ENCODE peak calls at places on chromosomes 4 and X, in ten cellular contexts. V is esophagus squamous epithelium, K is IMR-90, F is uterus, S is heart left ventricle, T is A549, G is lower leg skin, B is GM12892, Z is endothelial cell of umbilical vein, Q is NB4. J is an unnamed sample.

GRCh38 chr4:53747401-53747800 is 156.1 kb upstream of the LNX1 start:
- DNase-seq in Z (no peak), K (no peak), S (no peak), V (no peak), T (no peak), Q (no peak), F (no peak), G (no peak), B (no peak), J (no peak)

GRCh38 chr4:110639207-110640092 is 16.6 kb upstream of the PITX2 start:
- DNase-seq in V (no peak), G (no peak), B (no peak), K (no peak), Q (no peak), T (no peak), F (no peak), S (no peak), Z (no peak), J (no peak)

GRCh38 chr4:69830529-69831269 is 29.2 kb downstream of the SULT1E1 start:
- DNase-seq in B (no peak), G (no peak), T (peak; percentile 18), Z (peak; percentile 64), F (no peak), V (no peak), Q (peak; percentile 6), K (no peak), S (no peak), J (no peak)

GRCh38 chr4:24547979-24548378 is 36.4 kb downstream of the DHX15 start:
- DNase-seq in S (no peak), B (no peak), F (no peak), V (no peak), K (no peak), T (no peak), Z (no peak), G (no peak), Q (no peak), J (no peak)

GRCh38 chrX:107730991-107731766 is 44.4 kb downstream of the TSC22D3 start:
- DNase-seq in V (no peak), G (no peak), B (no peak), F (no peak), T (no peak), K (peak; percentile 8), Z (peak; percentile 57), Q (no peak), S (no peak), J (no peak)

GRCh38 chr4:116636917-116637316 is 448.5 kb downstream of the TRAM1L1 start:
- DNase-seq in F (no peak), G (no peak), K (no peak), V (no peak), S (no peak), T (no peak), B (no peak), Q (peak; percentile 11), Z (no peak), J (no peak)

GRCh38 chr4:93444860-93445259 is 383.7 kb upstream of the ATOH1 start:
- DNase-seq in B (no peak), V (no peak), K (peak; percentile 48), Z (no peak), S (no peak), T (no peak), F (no peak), G (no peak), Q (no peak), J (no peak)

GRCh38 chr4:3771167-3771809 is 5.1 kb downstream of the ADRA2C start:
- DNase-seq in Q (no peak), B (no peak), Z (no peak), S (no peak), G (no peak), V (no peak), T (no peak), K (no peak), F (no peak), J (no peak)

GRCh38 chrX:45274576-45274975 is 73.9 kb upstream of the DIPK2B start:
- DNase-seq in Z (peak; percentile 55), B (no peak), F (no peak), K (peak; percentile 6), T (no peak), G (no peak), Q (no peak), V (no peak), S (no peak), J (no peak)

GRCh38 chrX:49120104-49120503 is 3.4 kb downstream of the GPKOW start:
- DNase-seq in F (no peak), S (no peak), V (no peak), B (no peak), G (no peak), Z (no peak), Q (peak; percentile 34), K (no peak), T (peak; percentile 39), J (no peak)

GRCh38 chrX:15315509-15315908 is at the start of gene ASB11:
- DNase-seq in S (no peak), V (no peak), B (no peak), T (no peak), F (no peak), Q (no peak), Z (no peak), G (no peak), K (no peak), J (no peak)

GRCh38 chr4:14434483-14434882 is 567.8 kb upstream of the CPEB2 start:
- DNase-seq in F (no peak), T (no peak), S (no peak), Q (no peak), G (no peak), V (no peak), B (no peak), Z (no peak), K (no peak), J (no peak)

GRCh38 chrX:110066488-110067225 is 63.7 kb downstream of the TMEM164 start:
- DNase-seq in S (no peak), Q (no peak), F (no peak), B (no peak), V (no peak), K (no peak), T (no peak), Z (no peak), G (no peak), J (no peak)

DNA sequence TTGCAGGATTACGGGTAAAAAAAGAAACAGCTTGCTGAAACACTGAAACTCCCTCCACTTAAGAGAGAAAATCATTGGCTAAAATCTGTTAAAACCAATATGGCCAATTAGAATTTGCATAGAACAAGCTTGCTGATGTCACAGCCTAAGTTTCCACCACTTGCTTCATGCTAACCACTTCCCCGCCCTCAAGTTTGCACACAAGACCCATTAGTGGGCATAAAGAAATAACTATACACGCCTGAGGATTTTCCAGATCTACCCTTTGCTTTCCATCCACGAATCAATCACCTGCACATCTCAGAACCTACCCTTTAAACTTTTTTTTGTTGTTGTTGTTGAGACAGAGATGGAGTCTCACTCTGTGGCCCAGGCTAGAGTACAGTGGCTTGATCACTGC is 42.7 kb upstream of the PHEX start:
- DNase-seq in K (no peak), G (no peak), F (no peak), T (no peak), Q (no peak), S (no peak), Z (no peak), V (no peak), B (no peak), J (no peak)
- TF ChIP-seq POLR2A in K (no peak), G (no peak), F (no peak), T (no peak), Q (no peak), S (no peak), Z (no peak), V (no peak), B (no peak), J (no peak)

GRCh38 chr4:102825261-102826071 is 1.9 kb downstream of the UBE2D3 start:
- DNase-seq in B (no peak), T (peak; percentile 63), S (peak; percentile 41), V (no peak), Z (peak; percentile 70), K (peak; percentile 73), Q (peak; percentile 81), F (peak; percentile 32), G (peak; percentile 86), J (no peak)
- TF ChIP-seq POLR2A in B (peak; percentile 37), T (no peak), S (no peak), V (no peak), Z (no peak), K (peak; percentile 59), Q (no peak), F (no peak), G (no peak), J (no peak)

GRCh38 chr4:7872264-7872771 is 67.3 kb downstream of the AFAP1 start:
- DNase-seq in Q (no peak), F (peak; percentile 52), Z (no peak), K (peak; percentile 98), G (peak; percentile 89), V (no peak), B (no peak), S (peak; percentile 26), T (peak; percentile 82), J (no peak)
- TF ChIP-seq POLR2A in Q (no peak), F (no peak), Z (no peak), K (no peak), G (no peak), V (no peak), B (no peak), S (no peak), T (no peak), J (no peak)

DNA sequence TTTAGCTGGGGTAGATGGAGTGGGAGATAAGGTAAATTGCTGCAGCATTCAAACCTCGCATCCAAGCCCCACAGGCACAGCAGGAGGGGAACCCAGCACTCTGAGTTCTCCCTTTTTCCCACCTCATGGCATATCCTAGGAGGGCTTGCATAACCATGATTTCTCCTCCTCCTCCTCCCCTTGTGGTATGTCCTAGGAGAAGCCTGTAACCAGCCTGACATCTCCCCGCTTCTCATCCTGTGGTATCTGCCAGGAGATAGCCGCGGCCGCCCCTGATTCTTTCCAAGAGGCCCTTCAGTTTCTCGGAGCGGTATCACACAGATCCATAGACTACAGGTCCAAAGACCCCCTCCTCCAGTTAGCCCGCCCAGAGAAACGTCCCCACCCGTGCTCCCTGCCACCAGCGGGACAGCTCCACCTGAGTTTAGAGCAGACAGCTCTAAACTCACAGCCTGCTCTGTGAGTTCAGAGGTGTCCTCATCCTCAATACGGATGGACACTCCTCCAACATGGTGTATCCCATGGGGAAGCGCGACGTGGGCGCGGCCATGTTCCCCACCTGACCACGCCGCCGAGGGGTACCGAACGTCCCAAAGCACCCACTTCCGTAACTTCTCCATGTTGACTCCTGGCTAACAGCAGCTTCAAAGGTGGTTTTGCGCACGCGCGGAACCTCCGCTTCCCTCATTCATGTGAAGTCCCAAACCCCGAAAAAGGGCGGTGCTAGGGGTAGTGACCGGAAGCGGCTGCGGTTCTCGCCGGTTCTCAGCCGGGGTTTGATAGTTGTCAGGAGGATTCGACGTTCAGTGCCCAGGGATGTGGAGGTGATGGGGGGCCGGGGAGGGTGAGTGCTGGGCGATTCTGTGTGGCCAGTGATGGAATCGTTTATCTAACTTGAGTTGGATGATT is at the start of gene ZNF81:
- DNase-seq in K (peak; percentile 96), Q (peak; percentile 96), S (peak; percentile 94), T (peak; percentile 98), G (peak; percentile 98), V (peak; percentile 75), B (peak; percentile 41), Z (peak; percentile 95), F (peak; percentile 97), J (peak; percentile 42)
- TF ChIP-seq POLR2A in K (peak; percentile 73), Q (peak; percentile 64), S (peak; percentile 43), T (peak; percentile 51), G (no peak), V (no peak), B (peak; percentile 79), Z (peak; percentile 54), F (no peak), J (peak; percentile 31)

DNA sequence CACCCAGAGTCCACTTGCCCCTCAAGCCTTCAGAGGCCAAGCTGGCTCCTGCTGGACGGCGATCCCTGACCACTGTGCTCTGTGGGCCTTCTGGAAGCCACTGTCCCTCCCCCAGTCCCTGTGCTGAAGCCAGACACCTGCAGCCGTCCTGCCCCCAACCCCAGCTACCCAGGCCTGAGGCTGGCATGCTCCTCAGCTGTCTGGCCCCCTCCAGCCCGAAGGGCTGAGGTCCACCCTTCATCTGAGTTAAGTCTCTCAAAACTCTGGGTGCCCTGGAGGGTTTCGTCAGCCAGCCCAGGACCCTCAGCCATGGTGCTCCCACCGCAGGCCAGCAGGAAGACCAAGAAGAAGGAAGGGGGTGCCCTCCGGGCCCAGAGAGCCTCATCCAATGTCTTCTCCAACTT is 4.0 kb downstream of the MYL5 start:
- DNase-seq in S (no peak), Z (no peak), V (no peak), F (no peak), Q (no peak), T (no peak), B (no peak), K (no peak), G (no peak), J (no peak)
- TF ChIP-seq POLR2A in S (no peak), Z (no peak), V (no peak), F (no peak), Q (no peak), T (no peak), B (no peak), K (no peak), G (no peak), J (no peak)

J was measured in H54.